ENCODE peak calls at places on chromosomes 3 and 15, in four cellular contexts. One of them, this sample, is unnamed.
A peak's percentile ranks its signal among the peaks of the same experiment; 100 is the strongest.

GRCh38 chr3:157914882-157915281 is 191.3 kb downstream of the SHOX2 start:
- DNase-seq in IMR-90: no peak
- DNase-seq in upper lobe of left lung: no peak
- DNase-seq in hepatocyte: no peak
- DNase-seq in this sample: no peak

GRCh38 chr3:186254676-186255665 is 107.1 kb downstream of the DGKG start:
- DNase-seq in IMR-90: no peak
- DNase-seq in upper lobe of left lung: no peak
- DNase-seq in hepatocyte: no peak
- DNase-seq in this sample: no peak

GRCh38 chr3:177905173-177905894 is 630.9 kb upstream of the KCNMB2 start:
- DNase-seq in IMR-90: peak; percentile 90
- DNase-seq in upper lobe of left lung: no peak
- DNase-seq in hepatocyte: no peak
- DNase-seq in this sample: no peak

GRCh38 chr3:182917134-182917533 is 63.2 kb downstream of the DCUN1D1 start:
- DNase-seq in IMR-90: no peak
- DNase-seq in upper lobe of left lung: no peak
- DNase-seq in hepatocyte: no peak
- DNase-seq in this sample: no peak

GRCh38 chr3:71428841-71429609 is 154.5 kb downstream of the FOXP1 start:
- DNase-seq in IMR-90: peak; percentile 56
- DNase-seq in upper lobe of left lung: no peak
- DNase-seq in hepatocyte: peak; percentile 44
- DNase-seq in this sample: peak; percentile 68

GRCh38 chr3:149702691-149703426 is 45.0 kb upstream of the WWTR1 start:
- DNase-seq in IMR-90: peak; percentile 97
- DNase-seq in upper lobe of left lung: no peak
- DNase-seq in hepatocyte: no peak
- DNase-seq in this sample: no peak

GRCh38 chr3:157618075-157618760 is 115.0 kb upstream of the VEPH1 start:
- DNase-seq in IMR-90: peak; percentile 71
- DNase-seq in upper lobe of left lung: no peak
- DNase-seq in hepatocyte: peak; percentile 53
- DNase-seq in this sample: no peak

GRCh38 chr15:71252036-71252898 is 137.0 kb downstream of the THSD4 start:
- DNase-seq in IMR-90: peak; percentile 56
- DNase-seq in upper lobe of left lung: no peak
- DNase-seq in hepatocyte: peak; percentile 78
- DNase-seq in this sample: no peak

GRCh38 chr3:53188720-53189119 is 27.7 kb downstream of the PRKCD start:
- DNase-seq in IMR-90: no peak
- DNase-seq in upper lobe of left lung: no peak
- DNase-seq in hepatocyte: no peak
- DNase-seq in this sample: no peak

GRCh38 chr3:73622135-73622534 is 2.6 kb downstream of the PDZRN3 start:
- DNase-seq in IMR-90: peak; percentile 47
- DNase-seq in upper lobe of left lung: no peak
- DNase-seq in hepatocyte: peak; percentile 77
- DNase-seq in this sample: peak; percentile 95

GRCh38 chr3:108493862-108494261 is 16.5 kb downstream of the MYH15 start:
- DNase-seq in IMR-90: no peak
- DNase-seq in upper lobe of left lung: peak; percentile 2
- DNase-seq in hepatocyte: no peak
- DNase-seq in this sample: no peak

GRCh38 chr3:162491957-162492356 is 995.3 kb downstream of the OTOL1 start:
- DNase-seq in IMR-90: peak; percentile 36
- DNase-seq in upper lobe of left lung: no peak
- DNase-seq in hepatocyte: no peak
- DNase-seq in this sample: no peak

GRCh38 chr3:23600178-23600577 is 205.6 kb upstream of the UBE2E1 start:
- DNase-seq in IMR-90: peak; percentile 96
- DNase-seq in upper lobe of left lung: no peak
- DNase-seq in hepatocyte: no peak
- DNase-seq in this sample: no peak

GRCh38 chr15:42068601-42069000 is 25.8 kb downstream of the PLA2G4D start:
- DNase-seq in IMR-90: no peak
- DNase-seq in upper lobe of left lung: peak; percentile 69
- DNase-seq in hepatocyte: no peak
- DNase-seq in this sample: no peak

GRCh38 chr3:29334652-29335189 is 53.9 kb downstream of the RBMS3 start:
- DNase-seq in IMR-90: no peak
- DNase-seq in upper lobe of left lung: no peak
- DNase-seq in hepatocyte: no peak
- DNase-seq in this sample: no peak

GRCh38 chr3:126245811-126246727 is 65.7 kb upstream of the ALDH1L1 start:
- DNase-seq in IMR-90: peak; percentile 65
- DNase-seq in upper lobe of left lung: peak; percentile 81
- DNase-seq in hepatocyte: peak; percentile 73
- DNase-seq in this sample: peak; percentile 82

GRCh38 chr3:179760944-179761343 is 108.1 kb downstream of the USP13 start:
- DNase-seq in IMR-90: peak; percentile 79
- DNase-seq in upper lobe of left lung: no peak
- DNase-seq in hepatocyte: peak; percentile 7
- DNase-seq in this sample: no peak

GRCh38 chr15:83565553-83566159 is 88.3 kb upstream of the ADAMTSL3 start:
- DNase-seq in IMR-90: peak; percentile 19
- DNase-seq in upper lobe of left lung: no peak
- DNase-seq in hepatocyte: peak; percentile 57
- DNase-seq in this sample: no peak

GRCh38 chr3:195139876-195140240 is 131.1 kb downstream of the XXYLT1 start:
- DNase-seq in IMR-90: peak; percentile 62
- DNase-seq in upper lobe of left lung: no peak
- DNase-seq in hepatocyte: peak; percentile 64
- DNase-seq in this sample: no peak

GRCh38 chr3:47250309-47251060 is 32.1 kb downstream of the KIF9 start:
- DNase-seq in IMR-90: peak; percentile 23
- DNase-seq in upper lobe of left lung: no peak
- DNase-seq in hepatocyte: peak; percentile 29
- DNase-seq in this sample: no peak

GRCh38 chr15:93321881-93322282 is 232.9 kb upstream of the RGMA start:
- DNase-seq in IMR-90: no peak
- DNase-seq in upper lobe of left lung: no peak
- DNase-seq in hepatocyte: peak; percentile 72
- DNase-seq in this sample: no peak

GRCh38 chr3:37324752-37325407 is 150.5 kb upstream of the LRRFIP2 start:
- DNase-seq in IMR-90: peak; percentile 19
- DNase-seq in upper lobe of left lung: no peak
- DNase-seq in hepatocyte: no peak
- DNase-seq in this sample: no peak

GRCh38 chr15:40323239-40323952 is at the start of gene INAFM2:
- DNase-seq in IMR-90: peak; percentile 92
- DNase-seq in upper lobe of left lung: peak; percentile 98
- DNase-seq in hepatocyte: peak; percentile 95
- DNase-seq in this sample: peak; percentile 96

GRCh38 chr3:46881819-46882376 is 4.4 kb downstream of the PTH1R start:
- DNase-seq in IMR-90: no peak
- DNase-seq in upper lobe of left lung: peak; percentile 89
- DNase-seq in hepatocyte: peak; percentile 76
- DNase-seq in this sample: peak; percentile 84

GRCh38 chr3:138609898-138610266 is 1.3 kb downstream of the FAIM start:
- DNase-seq in IMR-90: no peak
- DNase-seq in upper lobe of left lung: no peak
- DNase-seq in hepatocyte: no peak
- DNase-seq in this sample: no peak

GRCh38 chr3:10354373-10355015 is 33.6 kb upstream of the SEC13 start:
- DNase-seq in IMR-90: peak; percentile 56
- DNase-seq in upper lobe of left lung: no peak
- DNase-seq in hepatocyte: no peak
- DNase-seq in this sample: no peak

GRCh38 chr15:63332367-63333078 is 49.1 kb downstream of the CA12 start:
- DNase-seq in IMR-90: peak; percentile 96
- DNase-seq in upper lobe of left lung: no peak
- DNase-seq in hepatocyte: no peak
- DNase-seq in this sample: no peak

GRCh38 chr3:4718179-4718736 is 225.1 kb downstream of the ITPR1 start:
- DNase-seq in IMR-90: no peak
- DNase-seq in upper lobe of left lung: no peak
- DNase-seq in hepatocyte: no peak
- DNase-seq in this sample: no peak

GRCh38 chr15:99138491-99138982 is 33.7 kb downstream of the SYNM start:
- DNase-seq in IMR-90: no peak
- DNase-seq in upper lobe of left lung: no peak
- DNase-seq in hepatocyte: no peak
- DNase-seq in this sample: no peak

GRCh38 chr3:170487091-170487490 is 68.4 kb downstream of the CLDN11 start:
- DNase-seq in IMR-90: no peak
- DNase-seq in upper lobe of left lung: no peak
- DNase-seq in hepatocyte: no peak
- DNase-seq in this sample: no peak

GRCh38 chr3:111890051-111890580 is 31.1 kb downstream of the PHLDB2 start:
- DNase-seq in IMR-90: no peak
- DNase-seq in upper lobe of left lung: no peak
- DNase-seq in hepatocyte: no peak
- DNase-seq in this sample: no peak

GRCh38 chr3:107428051-107428858 is 51.0 kb downstream of the CCDC54 start:
- DNase-seq in IMR-90: no peak
- DNase-seq in upper lobe of left lung: no peak
- DNase-seq in hepatocyte: no peak
- DNase-seq in this sample: no peak

GRCh38 chr3:119977353-119977752 is 116.9 kb downstream of the GSK3B start:
- DNase-seq in IMR-90: no peak
- DNase-seq in upper lobe of left lung: no peak
- DNase-seq in hepatocyte: no peak
- DNase-seq in this sample: no peak

GRCh38 chr3:134610455-134611385 is 40.1 kb downstream of the KY start:
- DNase-seq in IMR-90: no peak
- DNase-seq in upper lobe of left lung: no peak
- DNase-seq in hepatocyte: no peak
- DNase-seq in this sample: no peak

GRCh38 chr3:37114251-37115145 is 59.9 kb downstream of the LRRFIP2 start:
- DNase-seq in IMR-90: peak; percentile 95
- DNase-seq in upper lobe of left lung: no peak
- DNase-seq in hepatocyte: no peak
- DNase-seq in this sample: no peak

GRCh38 chr3:29751647-29752263 is 470.9 kb downstream of the RBMS3 start:
- DNase-seq in IMR-90: no peak
- DNase-seq in upper lobe of left lung: peak; percentile 53
- DNase-seq in hepatocyte: no peak
- DNase-seq in this sample: no peak

GRCh38 chr15:53693729-53694533 is 65.5 kb downstream of the WDR72 start:
- DNase-seq in IMR-90: no peak
- DNase-seq in upper lobe of left lung: no peak
- DNase-seq in hepatocyte: peak; percentile 9
- DNase-seq in this sample: peak; percentile 77

GRCh38 chr15:59394166-59394661 is 21.5 kb upstream of the MYO1E start:
- DNase-seq in IMR-90: no peak
- DNase-seq in upper lobe of left lung: no peak
- DNase-seq in hepatocyte: no peak
- DNase-seq in this sample: no peak

GRCh38 chr15:59396660-59397059 is 24.0 kb upstream of the MYO1E start:
- DNase-seq in IMR-90: no peak
- DNase-seq in upper lobe of left lung: no peak
- DNase-seq in hepatocyte: no peak
- DNase-seq in this sample: no peak

GRCh38 chr15:59398220-59398619 is 25.5 kb upstream of the MYO1E start:
- DNase-seq in IMR-90: no peak
- DNase-seq in upper lobe of left lung: no peak
- DNase-seq in hepatocyte: no peak
- DNase-seq in this sample: no peak

GRCh38 chr15:59399465-59400102 is 26.9 kb upstream of the MYO1E start:
- DNase-seq in IMR-90: no peak
- DNase-seq in upper lobe of left lung: no peak
- DNase-seq in hepatocyte: no peak
- DNase-seq in this sample: no peak

GRCh38 chr15:59396211-59396610 is 23.5 kb upstream of the MYO1E start:
- DNase-seq in IMR-90: no peak
- DNase-seq in upper lobe of left lung: no peak
- DNase-seq in hepatocyte: no peak
- DNase-seq in this sample: no peak
- H3K4me1 ChIP-seq in IMR-90: no peaks in the 10 kb centered on the region
- H3K4me1 ChIP-seq in upper lobe of left lung: no peaks in the 10 kb centered on the region
- H3K4me1 ChIP-seq in hepatocyte: no peaks in the 10 kb centered on the region
- H3K4me1 ChIP-seq in this sample: no peaks in the 10 kb centered on the region

GRCh38 chr3:132034486-132035464 is at the start of gene CPNE4:
- DNase-seq in IMR-90: peak; percentile 51
- DNase-seq in upper lobe of left lung: peak; percentile 96
- DNase-seq in hepatocyte: peak; percentile 93
- DNase-seq in this sample: peak; percentile 68
- H3K4me3 ChIP-seq in IMR-90: no peak within 1 kb of the TSS
- H3K4me3 ChIP-seq in upper lobe of left lung: no peak within 1 kb of the TSS
- H3K4me3 ChIP-seq in hepatocyte: no peak within 1 kb of the TSS
- H3K4me3 ChIP-seq in this sample: no peak within 1 kb of the TSS

GRCh38 chr15:66024116-66024515 is 154.8 kb downstream of the RAB11A start:
- DNase-seq in IMR-90: no peak
- DNase-seq in upper lobe of left lung: peak; percentile 68
- DNase-seq in hepatocyte: no peak
- DNase-seq in this sample: no peak

GRCh38 chr15:66027268-66027806 is 158.0 kb downstream of the RAB11A start:
- DNase-seq in IMR-90: no peak
- DNase-seq in upper lobe of left lung: no peak
- DNase-seq in hepatocyte: no peak
- DNase-seq in this sample: no peak

GRCh38 chr15:66023322-66023972 is 154.2 kb downstream of the RAB11A start:
- DNase-seq in IMR-90: no peak
- DNase-seq in upper lobe of left lung: no peak
- DNase-seq in hepatocyte: no peak
- DNase-seq in this sample: no peak

GRCh38 chr15:66024998-66025397 is 155.7 kb downstream of the RAB11A start:
- DNase-seq in IMR-90: no peak
- DNase-seq in upper lobe of left lung: no peak
- DNase-seq in hepatocyte: peak; percentile 63
- DNase-seq in this sample: no peak

GRCh38 chr15:66025972-66026371 is 156.7 kb downstream of the RAB11A start:
- DNase-seq in IMR-90: no peak
- DNase-seq in upper lobe of left lung: no peak
- DNase-seq in hepatocyte: no peak
- DNase-seq in this sample: no peak
- TF ChIP-seq CTCF in IMR-90: no peak
- TF ChIP-seq CTCF in upper lobe of left lung: no peak
- TF ChIP-seq CTCF in hepatocyte: no peak
- TF ChIP-seq CTCF in this sample: no peak

GRCh38 chr3:16896820-16897219 is 12.1 kb downstream of the PLCL2 start:
- DNase-seq in IMR-90: no peak
- DNase-seq in upper lobe of left lung: no peak
- DNase-seq in hepatocyte: no peak
- DNase-seq in this sample: no peak

GRCh38 chr3:16898595-16899395 is 14.0 kb downstream of the PLCL2 start:
- DNase-seq in IMR-90: no peak
- DNase-seq in upper lobe of left lung: peak; percentile 15
- DNase-seq in hepatocyte: no peak
- DNase-seq in this sample: no peak

GRCh38 chr3:16896094-16896627 is 11.4 kb downstream of the PLCL2 start:
- DNase-seq in IMR-90: no peak
- DNase-seq in upper lobe of left lung: no peak
- DNase-seq in hepatocyte: no peak
- DNase-seq in this sample: no peak

GRCh38 chr3:16899919-16900318 is 15.2 kb downstream of the PLCL2 start:
- DNase-seq in IMR-90: no peak
- DNase-seq in upper lobe of left lung: no peak
- DNase-seq in hepatocyte: no peak
- DNase-seq in this sample: no peak

GRCh38 chr3:16897254-16897926 is 12.6 kb downstream of the PLCL2 start:
- DNase-seq in IMR-90: peak; percentile 23
- DNase-seq in upper lobe of left lung: no peak
- DNase-seq in hepatocyte: peak; percentile 28
- DNase-seq in this sample: no peak
- H3K4me1 ChIP-seq in IMR-90: no peaks in the 10 kb centered on the region
- H3K4me1 ChIP-seq in upper lobe of left lung: peaks cover 2% of the 10 kb centered on the region
- H3K4me1 ChIP-seq in hepatocyte: peaks cover 20% of the 10 kb centered on the region
- H3K4me1 ChIP-seq in this sample: no peaks in the 10 kb centered on the region